ENCODE peak calls at places on chromosomes 3 and 15, in six cellular contexts. F is transverse colon, O is fibroblast of lung, E is esophagus muscularis mucosa, Z is psoas muscle, P is cardiac muscle cell. D is an unnamed sample. For H3K4me1 and H3K27me3, the result is how much of the 10 kb centered on the place peaks cover.

GRCh38 chr3:26960382-26960781 is 337.8 kb downstream of the LRRC3B start:
- DNase-seq in F (no peak), O (no peak), E (no peak), Z (no peak), P (no peak), D (no peak)

GRCh38 chr3:49531715-49532114 is 22.6 kb upstream of the BSN start:
- DNase-seq in F (no peak), O (no peak), E (no peak), Z (no peak), P (no peak), D (no peak)

GRCh38 chr3:149514471-149514870 is 40.0 kb downstream of the TM4SF4 start:
- DNase-seq in F (no peak), O (no peak), E (no peak), Z (no peak), P (no peak), D (no peak)

GRCh38 chr3:6282920-6283319 is 578.0 kb upstream of the GRM7 start:
- DNase-seq in F (no peak), O (no peak), E (no peak), Z (no peak), P (no peak), D (no peak)

GRCh38 chr15:39365161-39365560 is 215.7 kb upstream of the THBS1 start:
- DNase-seq in F (no peak), O (no peak), E (no peak), Z (no peak), P (peak), D (no peak)

GRCh38 chr15:45458746-45459403 is 63.7 kb downstream of the SLC30A4 start:
- DNase-seq in F (peak), O (peak), E (no peak), Z (peak), P (peak), D (peak)

GRCh38 chr3:12875857-12876451 is 34.6 kb upstream of the RPL32 start:
- DNase-seq in F (peak), O (peak), E (no peak), Z (peak), P (peak), D (peak)

GRCh38 chr15:89822030-89822429 is 7.4 kb upstream of the ANPEP start:
- DNase-seq in F (no peak), O (no peak), E (no peak), Z (no peak), P (no peak), D (no peak)

GRCh38 chr15:101810451-101810850 is 1.6 kb upstream of the OR4F15 start:
- DNase-seq in F (no peak), O (no peak), E (no peak), Z (no peak), P (no peak), D (no peak)

GRCh38 chr3:179410999-179411398 is 40.3 kb downstream of the GNB4 start:
- DNase-seq in F (no peak), O (no peak), E (no peak), Z (no peak), P (no peak), D (no peak)

GRCh38 chr15:101652783-101653430 is 726 bp upstream of the TM2D3 start:
- DNase-seq in F (no peak), O (no peak), E (no peak), Z (no peak), P (no peak), D (no peak)

GRCh38 chr3:102053375-102053989 is 204.2 kb downstream of the NFKBIZ start:
- DNase-seq in F (no peak), O (peak), E (no peak), Z (no peak), P (peak), D (no peak)

GRCh38 chr3:86830566-86830965 is 160.4 kb downstream of the VGLL3 start:
- DNase-seq in F (no peak), O (peak), E (no peak), Z (no peak), P (peak), D (no peak)

GRCh38 chr15:62495670-62496328 is 330.7 kb upstream of the C2CD4B start:
- DNase-seq in F (peak), O (peak), E (no peak), Z (peak), P (peak), D (peak)

GRCh38 chr15:94924057-94924456 is 692.7 kb downstream of the MCTP2 start:
- DNase-seq in F (no peak), O (no peak), E (no peak), Z (no peak), P (no peak), D (no peak)

GRCh38 chr15:45268135-45268534 is 16.1 kb downstream of the SLC28A2 start:
- DNase-seq in F (peak), O (no peak), E (no peak), Z (no peak), P (no peak), D (no peak)

GRCh38 chr3:186259612-186260383 is 102.2 kb downstream of the DGKG start:
- DNase-seq in F (peak), O (peak), E (no peak), Z (peak), P (peak), D (peak)

GRCh38 chr3:64022451-64023186 is 675 bp downstream of the PSMD6 start:
- DNase-seq in F (no peak), O (no peak), E (no peak), Z (no peak), P (peak), D (no peak)

GRCh38 chr3:8481380-8481779 is 20.2 kb upstream of the LMCD1 start:
- DNase-seq in F (no peak), O (peak), E (no peak), Z (no peak), P (peak), D (no peak)

GRCh38 chr3:129555176-129555575 is 12.2 kb downstream of the H1-8 start:
- DNase-seq in F (no peak), O (no peak), E (no peak), Z (peak), P (no peak), D (no peak)

GRCh38 chr3:179956416-179956830 is 80.3 kb downstream of the PEX5L start:
- DNase-seq in F (no peak), O (no peak), E (no peak), Z (no peak), P (no peak), D (no peak)

GRCh38 chr15:36844453-36845094 is 255.8 kb downstream of the MEIS2 start:
- DNase-seq in F (no peak), O (peak), E (no peak), Z (no peak), P (peak), D (no peak)

GRCh38 chr3:193778676-193779075 is 185.7 kb downstream of the OPA1 start:
- DNase-seq in F (no peak), O (no peak), E (no peak), Z (no peak), P (no peak), D (no peak)

GRCh38 chr15:79973445-79974180 is 2.6 kb upstream of the BCL2A1 start:
- DNase-seq in F (no peak), O (no peak), E (no peak), Z (no peak), P (no peak), D (no peak)

GRCh38 chr3:115834068-115834467 is 210.8 kb downstream of the GAP43 start:
- DNase-seq in F (no peak), O (peak), E (no peak), Z (no peak), P (peak), D (no peak)

GRCh38 chr3:114850913-114851312 is 296.2 kb downstream of the ZBTB20 start:
- DNase-seq in F (no peak), O (no peak), E (no peak), Z (no peak), P (no peak), D (no peak)

GRCh38 chr3:178709047-178709446 is 172.8 kb downstream of the KCNMB2 start:
- DNase-seq in F (no peak), O (no peak), E (no peak), Z (no peak), P (peak), D (no peak)

GRCh38 chr3:190155752-190156151 is 35.1 kb upstream of the P3H2 start:
- DNase-seq in F (peak), O (no peak), E (no peak), Z (no peak), P (no peak), D (no peak)

GRCh38 chr15:63509933-63510547 is 5.6 kb downstream of the USP3 start:
- DNase-seq in F (no peak), O (peak), E (no peak), Z (no peak), P (peak), D (no peak)

GRCh38 chr15:58224068-58224467 is 85.9 kb downstream of the AQP9 start:
- DNase-seq in F (no peak), O (peak), E (no peak), Z (peak), P (peak), D (peak)

GRCh38 chr15:65374334-65374733 is 3.5 kb downstream of the IGDCC3 start:
- DNase-seq in F (no peak), O (no peak), E (no peak), Z (no peak), P (no peak), D (no peak)

GRCh38 chr3:53996153-53996861 is 104.6 kb upstream of the SELENOK start:
- DNase-seq in F (peak), O (no peak), E (no peak), Z (no peak), P (no peak), D (no peak)

GRCh38 chr3:157388976-157389375 is 47.7 kb upstream of the PTX3 start:
- DNase-seq in F (no peak), O (peak), E (no peak), Z (no peak), P (peak), D (no peak)

GRCh38 chr3:42880183-42880582 is 4.5 kb upstream of the CYP8B1 start:
- DNase-seq in F (no peak), O (no peak), E (no peak), Z (no peak), P (no peak), D (no peak)

GRCh38 chr15:64187396-64188191 is 24.8 kb upstream of the PPIB start:
- DNase-seq in F (no peak), O (no peak), E (no peak), Z (no peak), P (no peak), D (no peak)

GRCh38 chr15:100818927-100819326 is 60.7 kb upstream of the ALDH1A3 start:
- DNase-seq in F (no peak), O (peak), E (no peak), Z (peak), P (peak), D (no peak)

GRCh38 chr3:176906046-176906905 is 291.0 kb downstream of the TBL1XR1 start:
- DNase-seq in F (no peak), O (peak), E (no peak), Z (no peak), P (peak), D (no peak)

GRCh38 chr3:171169866-171170265 is 143.3 kb upstream of the SLC2A2 start:
- DNase-seq in F (no peak), O (no peak), E (no peak), Z (no peak), P (no peak), D (no peak)

GRCh38 chr3:171169443-171169842 is 142.9 kb upstream of the SLC2A2 start:
- DNase-seq in F (no peak), O (no peak), E (no peak), Z (no peak), P (no peak), D (no peak)

GRCh38 chr3:171173732-171174131 is 147.2 kb upstream of the SLC2A2 start:
- DNase-seq in F (no peak), O (peak), E (no peak), Z (no peak), P (no peak), D (peak)

GRCh38 chr3:171168551-171168950 is 142.0 kb upstream of the SLC2A2 start:
- DNase-seq in F (no peak), O (no peak), E (no peak), Z (no peak), P (no peak), D (no peak)

GRCh38 chr3:171172070-171172469 is 145.6 kb upstream of the SLC2A2 start:
- DNase-seq in F (no peak), O (no peak), E (no peak), Z (no peak), P (no peak), D (no peak)
- TF ChIP-seq CTCF in F (no peak), O (peak), E (peak), Z (no peak), P (peak), D (peak)

DNA sequence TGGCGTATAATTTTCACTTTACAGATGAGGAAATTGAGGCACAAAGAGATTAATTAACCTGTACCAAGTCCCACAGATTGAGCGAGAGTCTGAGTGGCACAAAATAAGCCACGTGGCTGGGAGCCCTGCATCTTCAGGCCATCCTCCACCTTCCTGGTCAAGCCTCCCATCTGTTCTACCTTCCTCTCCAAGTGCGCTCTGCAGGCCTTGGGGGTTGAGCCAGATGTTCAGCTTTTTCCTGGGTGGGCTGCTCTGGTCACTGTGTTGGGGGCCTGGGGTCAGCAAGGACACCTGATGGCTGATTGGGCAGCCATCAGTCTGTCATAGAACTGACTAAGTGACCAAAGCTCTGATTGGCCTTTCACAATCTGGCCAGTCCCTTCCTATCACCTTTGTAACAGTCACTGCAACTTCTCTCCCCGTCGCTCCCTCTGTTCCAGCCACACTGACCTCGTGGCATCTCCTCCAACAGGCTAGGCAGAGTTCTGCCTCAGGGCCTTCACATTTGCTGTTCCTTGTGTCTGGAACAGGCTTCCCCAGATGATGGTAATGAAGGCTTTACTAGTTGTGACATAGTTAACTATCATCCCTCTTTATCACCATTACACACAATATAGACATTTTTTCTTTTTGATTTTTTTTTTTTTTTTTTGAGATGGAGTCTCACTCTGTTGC is 46.8 kb downstream of the SCN5A start:
- DNase-seq in F (no peak), O (no peak), E (no peak), Z (no peak), P (no peak), D (no peak)
- H3K4me1 ChIP-seq in F (under half), O (under half), E (under half), Z (under half), P (under half), D (under half)

DNA sequence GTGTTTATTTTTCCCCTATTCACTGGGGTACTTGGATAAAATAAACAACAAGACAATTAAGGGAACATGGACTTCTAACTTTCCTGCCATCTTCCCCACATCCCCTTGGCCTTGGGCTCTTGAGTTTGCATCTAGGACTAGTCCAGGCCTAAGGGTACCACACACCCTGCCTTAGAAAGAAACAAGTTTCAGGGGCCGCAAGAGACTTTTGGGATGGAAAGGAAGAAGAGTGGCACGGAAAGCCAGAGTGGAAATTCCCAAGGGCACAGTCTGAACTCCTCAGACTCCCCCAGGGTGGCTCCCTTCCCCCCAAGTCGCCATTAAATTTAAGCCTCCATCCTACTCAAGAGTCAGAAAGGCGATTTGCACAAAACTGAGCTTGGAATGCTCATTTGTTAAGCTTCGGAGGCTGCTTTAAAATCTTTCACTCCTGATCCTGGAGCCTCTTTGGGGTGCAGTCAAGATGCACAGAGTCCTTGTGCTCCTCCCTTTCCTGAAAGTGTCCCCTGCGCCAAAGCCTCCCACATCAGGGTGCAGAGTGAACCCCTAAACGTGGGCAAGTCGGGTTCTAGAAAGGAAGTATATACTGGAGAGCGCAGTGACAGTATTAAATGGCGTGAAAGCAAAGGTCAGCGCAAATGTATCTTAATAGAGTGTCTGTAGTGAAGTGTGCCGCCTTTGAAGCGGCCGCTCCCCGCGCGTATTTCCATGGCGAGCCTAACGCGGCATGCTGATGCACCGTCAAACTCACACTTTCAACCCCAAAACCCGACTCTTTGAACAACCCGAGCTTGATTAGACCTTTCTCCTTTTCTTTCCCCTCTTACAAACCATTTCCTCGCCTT is 18.6 kb downstream of the ZIC4 start:
- DNase-seq in F (no peak), O (no peak), E (no peak), Z (no peak), P (no peak), D (no peak)
- H3K27me3 ChIP-seq in F (half or more), O (half or more), E (half or more), Z (half or more), P (half or more), D (half or more)

DNA sequence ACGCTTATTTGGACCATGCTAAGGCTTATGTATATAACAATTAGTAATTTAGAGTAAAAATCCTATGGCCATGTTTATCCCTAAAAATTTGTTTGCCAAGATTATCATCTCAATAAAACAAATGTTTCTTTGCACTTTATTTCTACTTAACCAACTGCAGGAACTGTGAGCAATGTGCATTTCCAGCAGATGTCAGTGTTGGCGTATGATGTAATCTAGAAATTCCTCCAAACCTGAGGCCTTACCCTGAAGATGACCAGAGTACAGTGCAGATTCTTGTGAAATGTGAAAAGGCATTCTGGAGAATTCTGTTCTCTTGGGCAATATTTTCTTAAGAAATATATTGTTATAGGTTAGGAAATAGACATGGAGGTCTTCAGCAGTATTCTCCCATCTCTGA is 205.9 kb downstream of the MBNL1 start:
- DNase-seq in F (no peak), O (peak), E (no peak), Z (no peak), P (peak), D (no peak)
- TF ChIP-seq CTCF in F (peak), O (peak), E (peak), Z (peak), P (peak), D (peak)

DNA sequence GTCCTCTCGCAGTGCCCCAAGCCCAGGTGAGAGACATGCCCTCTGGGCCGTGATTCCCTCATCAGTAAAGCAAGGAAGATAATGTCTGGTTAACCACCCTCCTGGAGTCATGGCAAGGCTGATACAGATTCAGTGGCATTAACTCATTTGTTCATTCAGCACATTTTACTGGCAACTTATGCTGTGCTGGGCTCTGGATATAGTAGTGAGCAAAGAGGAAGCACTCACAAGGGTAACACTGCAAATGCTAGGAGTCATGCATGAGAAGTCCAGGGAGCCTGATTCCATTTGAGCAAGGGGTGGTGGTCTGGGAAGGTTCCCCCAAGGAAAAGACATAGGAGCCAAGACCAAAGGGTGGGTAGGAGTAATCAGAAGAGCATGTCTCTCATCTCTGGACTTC is 50.2 kb downstream of the SMAD3 start:
- DNase-seq in F (no peak), O (no peak), E (no peak), Z (no peak), P (no peak), D (no peak)
- H3K4me1 ChIP-seq in F (under half), O (half or more), E (half or more), Z (half or more), P (under half), D (half or more)

DNA sequence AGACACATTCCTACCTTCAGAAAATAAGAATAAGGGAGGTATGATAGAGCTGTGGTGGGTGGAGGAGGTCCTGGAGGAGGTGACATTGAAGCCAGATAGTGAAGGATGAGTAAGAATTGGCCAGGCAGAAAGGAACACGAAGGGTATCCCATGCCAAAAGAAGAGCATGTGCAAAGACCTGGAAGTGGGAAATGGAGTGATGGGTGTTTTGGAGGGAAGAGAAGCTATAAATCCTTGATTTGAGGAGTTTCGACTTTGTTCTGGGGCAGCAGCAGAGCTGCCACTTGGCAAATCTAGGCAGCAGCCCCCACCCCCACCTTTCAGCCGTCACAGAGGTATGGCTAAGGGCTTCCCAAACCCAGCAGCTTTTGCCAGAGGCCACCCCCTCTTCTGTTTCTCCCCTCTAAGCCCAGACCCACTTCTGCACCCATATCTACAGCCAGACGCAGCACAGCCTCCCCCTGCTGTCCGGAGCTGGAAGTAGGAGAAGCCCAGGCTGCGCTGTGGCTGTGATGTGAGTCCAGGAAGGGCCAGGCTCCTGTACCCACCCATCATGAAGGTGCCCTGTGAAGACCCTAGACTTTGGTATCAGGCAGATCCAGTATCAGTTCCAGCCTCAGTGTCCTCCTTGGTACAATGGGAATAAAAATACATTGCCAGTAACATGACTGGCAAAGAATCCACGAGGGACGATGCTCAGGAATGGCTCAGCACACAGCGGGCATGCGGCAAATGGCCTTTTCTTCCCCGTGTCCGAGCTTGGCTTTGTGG is 188.7 kb upstream of the LINGO1 start:
- DNase-seq in F (peak), O (peak), E (no peak), Z (no peak), P (peak), D (peak)
- H3K27me3 ChIP-seq in F (half or more), O (under half), E (under half), Z (half or more), P (half or more), D (half or more)